ENCODE peak calls at places on chromosomes 12 and 14, in seven cellular contexts. One of them, this sample, is unnamed.

GRCh38 chr14:35050652-35051051 is 4.6 kb downstream of the FAM177A1 start:
- DNase-seq in stimulated activated CD8-positive, alpha-beta memory T cell treated with anti-CD3 and anti-CD28 coated beads, Interleukin-15, amount 100 ng/mL, for 24 hours: no peak
- DNase-seq in stimulated activated CD4-positive, alpha-beta T cell treated with anti-CD3 and anti-CD28 coated beads, Interleukin-15, amount 100 ng/mL, for 24 hours: no peak
- DNase-seq in astrocyte of the cerebellum: no peak
- DNase-seq in M059J: peak; percentile 66
- DNase-seq in GM23248: peak; percentile 77
- DNase-seq in caudate nucleus: no peak
- DNase-seq in this sample: no peak

GRCh38 chr14:22556021-22556989 is 32.7 kb downstream of the DAD1 start:
- DNase-seq in astrocyte of the cerebellum: peak; percentile 62
- DNase-seq in stimulated activated CD4-positive, alpha-beta T cell treated with anti-CD3 and anti-CD28 coated beads, Interleukin-15, amount 100 ng/mL, for 24 hours: peak; percentile 97
- DNase-seq in stimulated activated CD8-positive, alpha-beta memory T cell treated with anti-CD3 and anti-CD28 coated beads, Interleukin-15, amount 100 ng/mL, for 24 hours: peak; percentile 78
- DNase-seq in caudate nucleus: no peak
- DNase-seq in GM23248: peak; percentile 61
- DNase-seq in M059J: peak; percentile 99
- DNase-seq in this sample: peak; percentile 99

GRCh38 chr12:119423285-119423684 is 88.8 kb downstream of the CCDC60 start:
- DNase-seq in M059J: no peak
- DNase-seq in stimulated activated CD4-positive, alpha-beta T cell treated with anti-CD3 and anti-CD28 coated beads, Interleukin-15, amount 100 ng/mL, for 24 hours: no peak
- DNase-seq in caudate nucleus: no peak
- DNase-seq in stimulated activated CD8-positive, alpha-beta memory T cell treated with anti-CD3 and anti-CD28 coated beads, Interleukin-15, amount 100 ng/mL, for 24 hours: no peak
- DNase-seq in astrocyte of the cerebellum: no peak
- DNase-seq in GM23248: no peak
- DNase-seq in this sample: peak; percentile 13

GRCh38 chr12:46219892-46220655 is 48.8 kb downstream of the SLC38A1 start:
- DNase-seq in stimulated activated CD4-positive, alpha-beta T cell treated with anti-CD3 and anti-CD28 coated beads, Interleukin-15, amount 100 ng/mL, for 24 hours: peak; percentile 72
- DNase-seq in astrocyte of the cerebellum: peak; percentile 36
- DNase-seq in GM23248: peak; percentile 92
- DNase-seq in M059J: peak; percentile 98
- DNase-seq in stimulated activated CD8-positive, alpha-beta memory T cell treated with anti-CD3 and anti-CD28 coated beads, Interleukin-15, amount 100 ng/mL, for 24 hours: no peak
- DNase-seq in caudate nucleus: no peak
- DNase-seq in this sample: peak; percentile 59

GRCh38 chr12:32493282-32493681 is 93.9 kb downstream of the FGD4 start:
- DNase-seq in caudate nucleus: no peak
- DNase-seq in M059J: no peak
- DNase-seq in stimulated activated CD8-positive, alpha-beta memory T cell treated with anti-CD3 and anti-CD28 coated beads, Interleukin-15, amount 100 ng/mL, for 24 hours: no peak
- DNase-seq in GM23248: no peak
- DNase-seq in stimulated activated CD4-positive, alpha-beta T cell treated with anti-CD3 and anti-CD28 coated beads, Interleukin-15, amount 100 ng/mL, for 24 hours: no peak
- DNase-seq in astrocyte of the cerebellum: no peak
- DNase-seq in this sample: no peak

GRCh38 chr12:122527478-122527944 is 462 bp downstream of the KNTC1 start:
- DNase-seq in stimulated activated CD8-positive, alpha-beta memory T cell treated with anti-CD3 and anti-CD28 coated beads, Interleukin-15, amount 100 ng/mL, for 24 hours: peak; percentile 11
- DNase-seq in M059J: peak; percentile 60
- DNase-seq in astrocyte of the cerebellum: no peak
- DNase-seq in stimulated activated CD4-positive, alpha-beta T cell treated with anti-CD3 and anti-CD28 coated beads, Interleukin-15, amount 100 ng/mL, for 24 hours: peak; percentile 44
- DNase-seq in caudate nucleus: no peak
- DNase-seq in GM23248: peak; percentile 56
- DNase-seq in this sample: peak; percentile 62

GRCh38 chr12:112116232-112117060 is 7.9 kb upstream of the NAA25 start:
- DNase-seq in stimulated activated CD4-positive, alpha-beta T cell treated with anti-CD3 and anti-CD28 coated beads, Interleukin-15, amount 100 ng/mL, for 24 hours: no peak
- DNase-seq in caudate nucleus: peak; percentile 75
- DNase-seq in GM23248: peak; percentile 32
- DNase-seq in M059J: peak; percentile 75
- DNase-seq in stimulated activated CD8-positive, alpha-beta memory T cell treated with anti-CD3 and anti-CD28 coated beads, Interleukin-15, amount 100 ng/mL, for 24 hours: no peak
- DNase-seq in astrocyte of the cerebellum: peak; percentile 53
- DNase-seq in this sample: peak; percentile 84

GRCh38 chr12:128486951-128487350 is 220.0 kb downstream of the TMEM132C start:
- DNase-seq in stimulated activated CD8-positive, alpha-beta memory T cell treated with anti-CD3 and anti-CD28 coated beads, Interleukin-15, amount 100 ng/mL, for 24 hours: no peak
- DNase-seq in GM23248: no peak
- DNase-seq in caudate nucleus: peak; percentile 13
- DNase-seq in astrocyte of the cerebellum: no peak
- DNase-seq in M059J: no peak
- DNase-seq in stimulated activated CD4-positive, alpha-beta T cell treated with anti-CD3 and anti-CD28 coated beads, Interleukin-15, amount 100 ng/mL, for 24 hours: no peak
- DNase-seq in this sample: no peak

GRCh38 chr14:100246809-100247428 is 8.0 kb downstream of the YY1 start:
- DNase-seq in stimulated activated CD8-positive, alpha-beta memory T cell treated with anti-CD3 and anti-CD28 coated beads, Interleukin-15, amount 100 ng/mL, for 24 hours: no peak
- DNase-seq in M059J: peak; percentile 58
- DNase-seq in caudate nucleus: no peak
- DNase-seq in stimulated activated CD4-positive, alpha-beta T cell treated with anti-CD3 and anti-CD28 coated beads, Interleukin-15, amount 100 ng/mL, for 24 hours: no peak
- DNase-seq in astrocyte of the cerebellum: no peak
- DNase-seq in GM23248: peak; percentile 61
- DNase-seq in this sample: no peak

GRCh38 chr12:88450130-88450529 is 130.1 kb downstream of the KITLG start:
- DNase-seq in M059J: no peak
- DNase-seq in caudate nucleus: no peak
- DNase-seq in astrocyte of the cerebellum: no peak
- DNase-seq in GM23248: no peak
- DNase-seq in stimulated activated CD8-positive, alpha-beta memory T cell treated with anti-CD3 and anti-CD28 coated beads, Interleukin-15, amount 100 ng/mL, for 24 hours: no peak
- DNase-seq in stimulated activated CD4-positive, alpha-beta T cell treated with anti-CD3 and anti-CD28 coated beads, Interleukin-15, amount 100 ng/mL, for 24 hours: no peak
- DNase-seq in this sample: no peak

GRCh38 chr12:120738252-120739030 is 12.8 kb downstream of the ACADS start:
- DNase-seq in M059J: no peak
- DNase-seq in caudate nucleus: no peak
- DNase-seq in astrocyte of the cerebellum: no peak
- DNase-seq in stimulated activated CD4-positive, alpha-beta T cell treated with anti-CD3 and anti-CD28 coated beads, Interleukin-15, amount 100 ng/mL, for 24 hours: no peak
- DNase-seq in GM23248: no peak
- DNase-seq in stimulated activated CD8-positive, alpha-beta memory T cell treated with anti-CD3 and anti-CD28 coated beads, Interleukin-15, amount 100 ng/mL, for 24 hours: no peak
- DNase-seq in this sample: no peak